ENCODE peak calls at places on chromosomes 2 and 18, in eight cellular contexts. One of them, this sample, is unnamed.

GRCh38 chr18:47775961-47776360 is 154.5 kb downstream of the SMAD2 start:
- DNase-seq in T follicular helper cell: no peak
- DNase-seq in activated T-cell treated with anti-CD3 and anti-CD28 coated beads, Interleukin-2, amount 50 U/mL, for 72 hours: no peak
- DNase-seq in NCI-H1092 treated with DMSO at 0.1 percent for 48 hours: no peak
- DNase-seq in GM13977: no peak
- DNase-seq in activated naive CD4-positive, alpha-beta T cell treated with anti-CD3 and anti-CD28 coated beads, Interleukin-2, amount 10 ng/mL, durations not matched to agents 7 days and 5 days: no peak
- DNase-seq in putamen: peak
- DNase-seq in HTR-8/SVneo: no peak
- DNase-seq in this sample: no peak

GRCh38 chr2:235085476-235085875 is 133.7 kb downstream of the SH3BP4 start:
- DNase-seq in GM13977: no peak
- DNase-seq in putamen: no peak
- DNase-seq in NCI-H1092 treated with DMSO at 0.1 percent for 48 hours: no peak
- DNase-seq in activated T-cell treated with anti-CD3 and anti-CD28 coated beads, Interleukin-2, amount 50 U/mL, for 72 hours: no peak
- DNase-seq in T follicular helper cell: no peak
- DNase-seq in activated naive CD4-positive, alpha-beta T cell treated with anti-CD3 and anti-CD28 coated beads, Interleukin-2, amount 10 ng/mL, durations not matched to agents 7 days and 5 days: no peak
- DNase-seq in HTR-8/SVneo: no peak
- DNase-seq in this sample: no peak

GRCh38 chr2:9462872-9463697 is 11.3 kb upstream of the IAH1 start:
- DNase-seq in putamen: no peak
- DNase-seq in T follicular helper cell: no peak
- DNase-seq in activated naive CD4-positive, alpha-beta T cell treated with anti-CD3 and anti-CD28 coated beads, Interleukin-2, amount 10 ng/mL, durations not matched to agents 7 days and 5 days: no peak
- DNase-seq in activated T-cell treated with anti-CD3 and anti-CD28 coated beads, Interleukin-2, amount 50 U/mL, for 72 hours: no peak
- DNase-seq in GM13977: no peak
- DNase-seq in NCI-H1092 treated with DMSO at 0.1 percent for 48 hours: peak
- DNase-seq in HTR-8/SVneo: no peak
- DNase-seq in this sample: no peak

GRCh38 chr2:125853626-125854025 is 802.3 kb upstream of the GYPC start:
- DNase-seq in activated T-cell treated with anti-CD3 and anti-CD28 coated beads, Interleukin-2, amount 50 U/mL, for 72 hours: no peak
- DNase-seq in GM13977: no peak
- DNase-seq in NCI-H1092 treated with DMSO at 0.1 percent for 48 hours: no peak
- DNase-seq in activated naive CD4-positive, alpha-beta T cell treated with anti-CD3 and anti-CD28 coated beads, Interleukin-2, amount 10 ng/mL, durations not matched to agents 7 days and 5 days: no peak
- DNase-seq in putamen: peak
- DNase-seq in T follicular helper cell: no peak
- DNase-seq in HTR-8/SVneo: no peak
- DNase-seq in this sample: no peak

GRCh38 chr2:106363788-106364187 is 104.4 kb downstream of the RGPD3 start:
- DNase-seq in putamen: no peak
- DNase-seq in activated naive CD4-positive, alpha-beta T cell treated with anti-CD3 and anti-CD28 coated beads, Interleukin-2, amount 10 ng/mL, durations not matched to agents 7 days and 5 days: no peak
- DNase-seq in GM13977: no peak
- DNase-seq in activated T-cell treated with anti-CD3 and anti-CD28 coated beads, Interleukin-2, amount 50 U/mL, for 72 hours: no peak
- DNase-seq in T follicular helper cell: no peak
- DNase-seq in HTR-8/SVneo: no peak
- DNase-seq in NCI-H1092 treated with DMSO at 0.1 percent for 48 hours: no peak
- DNase-seq in this sample: no peak

GRCh38 chr2:175854665-175855064 is 147.4 kb downstream of the LNPK start:
- DNase-seq in activated naive CD4-positive, alpha-beta T cell treated with anti-CD3 and anti-CD28 coated beads, Interleukin-2, amount 10 ng/mL, durations not matched to agents 7 days and 5 days: no peak
- DNase-seq in activated T-cell treated with anti-CD3 and anti-CD28 coated beads, Interleukin-2, amount 50 U/mL, for 72 hours: no peak
- DNase-seq in NCI-H1092 treated with DMSO at 0.1 percent for 48 hours: peak
- DNase-seq in T follicular helper cell: no peak
- DNase-seq in GM13977: no peak
- DNase-seq in HTR-8/SVneo: no peak
- DNase-seq in putamen: no peak
- DNase-seq in this sample: no peak

GRCh38 chr2:240463866-240464481 is 28.5 kb downstream of the GPC1 start:
- DNase-seq in NCI-H1092 treated with DMSO at 0.1 percent for 48 hours: no peak
- DNase-seq in activated T-cell treated with anti-CD3 and anti-CD28 coated beads, Interleukin-2, amount 50 U/mL, for 72 hours: no peak
- DNase-seq in HTR-8/SVneo: no peak
- DNase-seq in GM13977: no peak
- DNase-seq in putamen: no peak
- DNase-seq in activated naive CD4-positive, alpha-beta T cell treated with anti-CD3 and anti-CD28 coated beads, Interleukin-2, amount 10 ng/mL, durations not matched to agents 7 days and 5 days: peak
- DNase-seq in T follicular helper cell: no peak
- DNase-seq in this sample: no peak

GRCh38 chr18:48817021-48817461 is 133.7 kb downstream of the SMAD7 start:
- DNase-seq in HTR-8/SVneo: no peak
- DNase-seq in activated T-cell treated with anti-CD3 and anti-CD28 coated beads, Interleukin-2, amount 50 U/mL, for 72 hours: no peak
- DNase-seq in T follicular helper cell: no peak
- DNase-seq in activated naive CD4-positive, alpha-beta T cell treated with anti-CD3 and anti-CD28 coated beads, Interleukin-2, amount 10 ng/mL, durations not matched to agents 7 days and 5 days: no peak
- DNase-seq in GM13977: no peak
- DNase-seq in NCI-H1092 treated with DMSO at 0.1 percent for 48 hours: no peak
- DNase-seq in putamen: no peak
- DNase-seq in this sample: no peak

This sample was measured in effector memory CD4-positive, alpha-beta T cell.